ENCODE peak calls at places on chromosomes 11 and 22, in ten cellular contexts. T is GM12878, Q is ovary, A is suprapubic skin, J is GM12891, C is endothelial cell of umbilical vein, V is body of pancreas, I is HCT116, F is tibial nerve, Y is heart left ventricle. N is an unnamed sample.

GRCh38 chr11:47863189-47863892 is 15.2 kb upstream of the NUP160 start:
- DNase-seq in T (no peak), Q (no peak), A (no peak), J (no peak), C (no peak), V (no peak), I (no peak), F (no peak), Y (no peak), N (no peak)

GRCh38 chr11:1106387-1106786 is 31.7 kb downstream of the MUC2 start:
- DNase-seq in T (no peak), Q (no peak), A (no peak), J (no peak), C (no peak), V (no peak), I (no peak), F (no peak), Y (no peak), N (no peak)

GRCh38 chr11:109317726-109318125 is 104.3 kb upstream of the C11orf87 start:
- DNase-seq in T (no peak), Q (no peak), A (no peak), J (no peak), C (no peak), V (no peak), I (no peak), F (no peak), Y (no peak), N (no peak)

GRCh38 chr11:119700536-119701346 is 28.3 kb downstream of the NECTIN1 start:
- DNase-seq in T (no peak), Q (no peak), A (no peak), J (no peak), C (no peak), V (no peak), I (no peak), F (no peak), Y (no peak), N (no peak)

GRCh38 chr11:12868315-12869073 is 140.6 kb upstream of the RASSF10 start:
- DNase-seq in T (no peak), Q (no peak), A (no peak), J (no peak), C (no peak), V (no peak), I (no peak), F (no peak), Y (no peak), N (no peak)

GRCh38 chr22:29204617-29205183 is 996 bp upstream of the EMID1 start:
- DNase-seq in T (no peak), Q (no peak), A (no peak), J (no peak), C (no peak), V (no peak), I (no peak), F (no peak), Y (peak), N (no peak)

GRCh38 chr11:4385978-4386740 is 7.3 kb downstream of the TRIM21 start:
- DNase-seq in T (no peak), Q (no peak), A (no peak), J (no peak), C (no peak), V (no peak), I (no peak), F (no peak), Y (no peak), N (no peak)

GRCh38 chr11:69301491-69302401 is 7.8 kb downstream of the MYEOV start:
- DNase-seq in T (no peak), Q (no peak), A (no peak), J (no peak), C (peak), V (no peak), I (peak), F (no peak), Y (peak), N (no peak)

GRCh38 chr11:44388828-44389645 is 79.1 kb upstream of the ALX4 start:
- DNase-seq in T (no peak), Q (no peak), A (no peak), J (no peak), C (no peak), V (no peak), I (no peak), F (no peak), Y (no peak), N (no peak)

GRCh38 chr11:11667056-11667455 is 45.3 kb upstream of the GALNT18 start:
- DNase-seq in T (no peak), Q (no peak), A (no peak), J (no peak), C (no peak), V (no peak), I (no peak), F (no peak), Y (no peak), N (peak)

GRCh38 chr22:41762980-41763779 is 37.3 kb upstream of the CCDC134 start:
- DNase-seq in T (no peak), Q (no peak), A (no peak), J (no peak), C (peak), V (peak), I (peak), F (no peak), Y (no peak), N (no peak)
- TF ChIP-seq POLR2A in T (no peak), Q (no peak), A (no peak), J (no peak), C (no peak), V (no peak), I (no peak), F (no peak), Y (no peak), N (no peak)

GRCh38 chr11:67271548-67272284 is 5.4 kb downstream of the GRK2 start:
- DNase-seq in T (peak), Q (no peak), A (peak), J (no peak), C (no peak), V (no peak), I (no peak), F (no peak), Y (peak), N (no peak)
- TF ChIP-seq POLR2A in T (peak), Q (no peak), A (no peak), J (no peak), C (no peak), V (no peak), I (no peak), F (no peak), Y (no peak), N (no peak)

DNA sequence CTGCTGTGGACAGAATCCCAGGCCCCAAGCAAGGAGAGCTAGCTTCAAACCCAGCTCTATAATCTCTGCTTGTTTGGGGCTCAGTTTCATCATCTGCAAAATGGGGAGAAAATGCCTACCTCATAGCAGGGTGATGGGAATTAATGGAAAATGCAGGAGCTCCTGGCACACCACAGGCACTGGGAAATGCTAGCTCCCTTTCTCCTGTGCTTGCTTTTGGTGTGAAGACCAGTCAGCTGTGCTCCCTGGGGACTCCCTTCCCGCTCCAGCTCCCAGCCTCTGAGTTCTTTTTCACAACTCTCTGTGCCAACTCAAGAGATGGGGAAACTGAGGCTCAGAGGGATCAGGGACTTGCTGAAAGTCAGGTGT is 8.2 kb upstream of the SERPINH1 start:
- DNase-seq in T (no peak), Q (no peak), A (no peak), J (no peak), C (no peak), V (no peak), I (no peak), F (no peak), Y (no peak), N (no peak)
- TF ChIP-seq POLR2A in T (no peak), Q (no peak), A (no peak), J (no peak), C (no peak), V (no peak), I (no peak), F (no peak), Y (no peak), N (no peak)

GRCh38 chr11:83193315-83194283 is at the start of gene ANKRD42:
- DNase-seq in T (peak), Q (peak), A (peak), J (peak), C (peak), V (peak), I (peak), F (peak), Y (peak), N (peak)
- TF ChIP-seq POLR2A in T (peak), Q (peak), A (no peak), J (peak), C (peak), V (peak), I (peak), F (peak), Y (peak), N (peak)